ENCODE peak calls at places on chromosome 18, in five cellular contexts. X is K562, S is GM12878, N is fibroblast of lung, B is HCT116. K is an unnamed sample.

GRCh38 chr18:23380817-23381216 is 72.3 kb upstream of the RIOK3 start:
- DNase-seq in N (peak; percentile 45), B (no peak), X (peak; percentile 41), S (no peak), K (no peak)

GRCh38 chr18:52339891-52340371 is at the start of gene DCC:
- DNase-seq in B (no peak), S (no peak), N (peak; percentile 71), X (no peak), K (peak; percentile 98)

GRCh38 chr18:12256946-12257345 is 2.8 kb downstream of the CIDEA start:
- DNase-seq in B (no peak), N (no peak), S (no peak), X (no peak), K (peak; percentile 34)

GRCh38 chr18:154151-154550 is 4.2 kb upstream of the USP14 start:
- DNase-seq in X (no peak), B (no peak), N (peak; percentile 37), S (no peak), K (no peak)

GRCh38 chr18:8962192-8962772 is 140.2 kb upstream of the NDUFV2 start:
- DNase-seq in X (no peak), N (no peak), B (no peak), S (no peak), K (no peak)

GRCh38 chr18:31774960-31775359 is 14.3 kb upstream of the SLC25A52 start:
- DNase-seq in B (no peak), S (no peak), X (no peak), N (no peak), K (no peak)

GRCh38 chr18:23871410-23871809 is 143.1 kb upstream of the TTC39C start:
- DNase-seq in N (no peak), B (no peak), S (peak; percentile 21), X (no peak), K (peak; percentile 54)

GRCh38 chr18:3246636-3247242 is 862 bp upstream of the MYL12A start:
- DNase-seq in S (no peak), N (no peak), X (peak; percentile 79), B (no peak), K (no peak)

GRCh38 chr18:9984025-9984424 is 70.2 kb downstream of the VAPA start:
- DNase-seq in X (no peak), B (no peak), S (no peak), N (no peak), K (no peak)

GRCh38 chr18:24396082-24396623 is 1.5 kb downstream of the OSBPL1A start:
- DNase-seq in N (peak; percentile 14), X (no peak), S (no peak), B (no peak), K (no peak)

GRCh38 chr18:57352761-57353136 is 392 bp downstream of the ST8SIA3 start:
- DNase-seq in B (no peak), N (no peak), X (no peak), S (no peak), K (no peak)

GRCh38 chr18:57352271-57352701 is at the start of gene ST8SIA3:
- DNase-seq in S (no peak), X (no peak), N (no peak), B (no peak), K (no peak)

GRCh38 chr18:57359433-57359832 is 7.1 kb downstream of the ST8SIA3 start:
- DNase-seq in B (no peak), S (no peak), X (no peak), N (no peak), K (no peak)

GRCh38 chr18:57353137-57353939 is 981 bp downstream of the ST8SIA3 start:
- DNase-seq in N (no peak), S (no peak), B (no peak), X (no peak), K (no peak)

GRCh38 chr18:57353940-57354461 is 1.6 kb downstream of the ST8SIA3 start:
- DNase-seq in N (peak; percentile 35), S (no peak), X (peak; percentile 52), B (no peak), K (peak; percentile 46)
- TF ChIP-seq EZH2 in N (no peak), S (no peak), X (no peak), B (no peak), K (peak; percentile 39)

GRCh38 chr18:51030537-51031258 is 685 bp downstream of the SMAD4 start:
- DNase-seq in S (no peak), N (peak; percentile 44), B (no peak), X (no peak), K (peak; percentile 77)
- H3K27ac ChIP-seq in S (peak overlapping the region; percentile 77), N (peak overlapping the region; percentile 92), B (peak overlapping the region; percentile 98), X (peak overlapping the region; percentile 94), K (peak overlapping the region; percentile 89)

GRCh38 chr18:54357660-54358494 is at the start of the genes C18orf54 and STARD6:
- DNase-seq in N (peak; percentile 91), S (peak; percentile 76), X (peak; percentile 91), B (peak; percentile 79), K (peak; percentile 92)
- TF ChIP-seq EZH2 in N (no peak), S (no peak), X (no peak), B (no peak), K (no peak)

DNA sequence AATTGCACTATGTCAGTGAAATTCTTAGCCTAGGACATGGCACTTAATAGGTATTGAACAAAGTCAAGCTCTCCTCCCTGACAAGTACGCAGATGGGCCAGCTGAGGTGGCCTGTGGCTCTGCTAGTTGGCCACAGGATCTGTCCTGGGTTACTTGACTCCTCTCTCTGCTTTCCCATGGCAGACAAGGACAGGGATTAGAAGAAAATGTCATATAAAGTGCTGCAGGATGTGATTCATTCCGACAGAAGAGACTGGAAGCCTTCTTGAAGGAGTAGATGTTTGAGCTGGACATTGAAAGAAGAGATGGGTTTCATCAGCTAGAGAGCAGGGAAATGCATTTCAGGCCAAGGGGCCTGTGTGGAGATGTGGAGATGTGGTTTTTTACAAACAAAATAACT is 46.7 kb downstream of the SMAD7 start:
- DNase-seq in N (no peak), S (no peak), X (no peak), B (no peak), K (no peak)
- H3K27ac ChIP-seq in N (no peak overlapping the region), S (no peak overlapping the region), X (no peak overlapping the region), B (no peak overlapping the region), K (no peak overlapping the region)

GRCh38 chr18:57436193-57436964 is 1.2 kb downstream of the ONECUT2 start:
- DNase-seq in B (no peak), S (no peak), X (no peak), N (no peak), K (no peak)
- TF ChIP-seq EZH2 in B (no peak), S (no peak), X (no peak), N (peak; percentile 94), K (peak; percentile 82)

GRCh38 chr18:68438983-68439382 is 275.9 kb downstream of the TMX3 start:
- DNase-seq in X (no peak), N (peak; percentile 78), B (no peak), S (no peak), K (peak; percentile 92)
- H3K27ac ChIP-seq in X (no peak overlapping the region), N (peak overlapping the region; percentile 83), B (no peak overlapping the region), S (no peak overlapping the region), K (peak overlapping the region; percentile 88)